ENCODE peak calls at places on chromosomes 5 and 9, in ten cellular contexts. G, U, R, M, C, J, Y, Q, A and K are unnamed samples.

GRCh38 chr5:138077064-138077696 is 6.7 kb upstream of the WNT8A start:
- DNase-seq in G (no peak), Y (peak; percentile 72), J (peak; percentile 31), U (no peak), C (peak; percentile 26), R (peak; percentile 76), Q (peak; percentile 77), A (peak; percentile 84), M (peak; percentile 49), K (peak; percentile 68)

GRCh38 chr5:160929343-160929742 is 77.3 kb upstream of the ATP10B start:
- DNase-seq in J (no peak), R (peak; percentile 70), M (no peak), U (no peak), Y (no peak), C (no peak), Q (no peak), A (no peak), G (no peak), K (no peak)

GRCh38 chr9:132411091-132411508 is 1.1 kb downstream of the CFAP77 start:
- DNase-seq in C (peak; percentile 86), R (peak; percentile 65), G (no peak), U (peak; percentile 59), Y (peak; percentile 13), M (peak; percentile 16), Q (peak; percentile 74), J (no peak), A (peak; percentile 90), K (peak; percentile 40)

GRCh38 chr5:82641362-82641988 is 363.3 kb upstream of the RPS23 start:
- DNase-seq in A (peak; percentile 67), J (peak; percentile 79), Y (peak; percentile 84), M (peak; percentile 79), C (peak; percentile 73), U (no peak), Q (peak; percentile 3), G (no peak), R (peak; percentile 64), K (peak; percentile 65)

GRCh38 chr9:24245988-24246387 is 299.7 kb downstream of the IZUMO3 start:
- DNase-seq in C (no peak), G (no peak), U (no peak), A (peak; percentile 35), Y (peak; percentile 1), M (no peak), J (no peak), R (no peak), Q (peak; percentile 3), K (no peak)

GRCh38 chr9:16058131-16058549 is 505.3 kb downstream of the CCDC171 start:
- DNase-seq in G (no peak), R (no peak), A (no peak), M (no peak), Y (peak; percentile 80), J (no peak), C (no peak), U (no peak), Q (no peak), K (no peak)

GRCh38 chr5:36279054-36279698 is 22.5 kb downstream of the RANBP3L start:
- DNase-seq in C (no peak), G (no peak), M (no peak), J (no peak), R (no peak), Q (no peak), Y (no peak), U (no peak), A (no peak), K (no peak)

GRCh38 chr5:147427784-147428401 is 82.0 kb downstream of the DPYSL3 start:
- DNase-seq in A (no peak), M (no peak), R (no peak), Q (no peak), G (no peak), C (no peak), U (no peak), J (no peak), Y (peak; percentile 27), K (peak; percentile 36)

GRCh38 chr5:177403194-177403825 is 2.8 kb upstream of the PFN3 start:
- DNase-seq in A (peak; percentile 58), C (no peak), Y (peak; percentile 37), J (no peak), M (no peak), U (no peak), Q (peak; percentile 38), R (peak; percentile 64), G (no peak), K (no peak)

GRCh38 chr9:36603006-36603405 is 30.3 kb downstream of the MELK start:
- DNase-seq in A (no peak), U (no peak), R (no peak), G (no peak), Y (peak; percentile 63), C (no peak), J (peak; percentile 30), Q (no peak), M (no peak), K (no peak)

GRCh38 chr9:133768859-133769510 is 30.8 kb upstream of the SARDH start:
- DNase-seq in A (no peak), G (no peak), Y (no peak), Q (peak; percentile 52), C (no peak), J (no peak), R (no peak), U (no peak), M (peak; percentile 4), K (no peak)

GRCh38 chr9:99868845-99869244 is 37.6 kb upstream of the STX17 start:
- DNase-seq in A (no peak), U (no peak), G (no peak), M (no peak), R (no peak), C (no peak), J (no peak), Y (peak; percentile 61), Q (no peak), K (no peak)

GRCh38 chr9:128007566-128008138 is 26.9 kb upstream of the EEIG1 start:
- DNase-seq in G (no peak), R (peak; percentile 76), M (peak; percentile 67), Y (peak; percentile 58), A (no peak), Q (no peak), U (peak; percentile 47), C (no peak), J (peak; percentile 21), K (peak; percentile 40)

GRCh38 chr5:141149812-141150211 is at the start of gene PCDHB6:
- DNase-seq in Y (peak; percentile 8), M (no peak), A (peak; percentile 5), J (no peak), R (no peak), U (no peak), C (no peak), G (no peak), Q (no peak), K (no peak)

GRCh38 chr5:93164690-93165089 is 416.3 kb downstream of the NR2F1-AS1 start:
- DNase-seq in M (peak; percentile 12), J (peak; percentile 78), C (no peak), Q (no peak), G (no peak), R (no peak), U (no peak), Y (peak; percentile 79), A (peak; percentile 24), K (no peak)

GRCh38 chr5:56264417-56265025 is 31.4 kb upstream of the ANKRD55 start:
- DNase-seq in U (no peak), M (no peak), Q (peak; percentile 45), J (no peak), A (peak; percentile 77), Y (peak; percentile 54), G (no peak), R (no peak), C (peak; percentile 40), K (no peak)

GRCh38 chr5:37494756-37495155 is 115.6 kb downstream of the WDR70 start:
- DNase-seq in M (no peak), G (no peak), J (peak; percentile 25), Y (peak; percentile 55), R (peak; percentile 12), A (no peak), C (no peak), U (no peak), Q (no peak), K (no peak)

GRCh38 chr5:132365213-132365612 is 4.3 kb upstream of the SLC22A5 start:
- DNase-seq in R (no peak), Q (no peak), U (no peak), M (no peak), C (no peak), Y (peak; percentile 81), G (no peak), A (no peak), J (no peak), K (no peak)